ENCODE peak calls at places on chromosome 21, in five cellular contexts. H, F, T, C and E are unnamed samples.

GRCh38 chr21:16159213-16159970 is 429.6 kb downstream of the USP25 start:
- DNase-seq in H (no peak), F (no peak), T (no peak), C (no peak), E (no peak)

GRCh38 chr21:26445440-26445839 is 127.6 kb downstream of the CYYR1 start:
- DNase-seq in H (no peak), F (no peak), T (no peak), C (no peak), E (no peak)

GRCh38 chr21:31418355-31419001 is 74.4 kb upstream of the TIAM1 start:
- DNase-seq in H (no peak), F (no peak), T (no peak), C (peak), E (no peak)

GRCh38 chr21:46559291-46559983 is 45.4 kb downstream of the S100B start:
- DNase-seq in H (no peak), F (peak), T (peak), C (peak), E (peak)

GRCh38 chr21:42997053-42997452 is 22.7 kb downstream of the PKNOX1 start:
- DNase-seq in H (peak), F (no peak), T (no peak), C (no peak), E (no peak)

GRCh38 chr21:25790122-25790951 is 55.6 kb downstream of the GABPA start:
- DNase-seq in H (peak), F (no peak), T (peak), C (peak), E (peak)

GRCh38 chr21:26637346-26637745 is 64.3 kb upstream of the CYYR1 start:
- DNase-seq in H (no peak), F (no peak), T (no peak), C (no peak), E (no peak)

GRCh38 chr21:42580076-42580792 is 66.6 kb downstream of the SLC37A1 start:
- DNase-seq in H (no peak), F (no peak), T (no peak), C (no peak), E (no peak)

GRCh38 chr21:43333301-43334062 is 93.4 kb downstream of the SIK1 start:
- DNase-seq in H (no peak), F (no peak), T (peak), C (peak), E (no peak)

GRCh38 chr21:38236232-38236631 is 20.6 kb upstream of the KCNJ15 start:
- DNase-seq in H (no peak), F (no peak), T (no peak), C (no peak), E (no peak)

GRCh38 chr21:42636931-42637601 is 16.4 kb upstream of the PDE9A start:
- DNase-seq in H (no peak), F (no peak), T (no peak), C (no peak), E (no peak)

GRCh38 chr21:42939581-42940413 is 14.4 kb upstream of the ERVH48-1 start:
- DNase-seq in H (peak), F (no peak), T (no peak), C (peak), E (no peak)

GRCh38 chr21:15775981-15776380 is 46.2 kb downstream of the USP25 start:
- DNase-seq in H (no peak), F (no peak), T (no peak), C (no peak), E (no peak)

GRCh38 chr21:43669828-43670605 is 10.7 kb downstream of the RRP1B start:
- DNase-seq in H (no peak), F (no peak), T (no peak), C (no peak), E (no peak)

GRCh38 chr21:31196724-31197123 is 147.3 kb downstream of the TIAM1 start:
- DNase-seq in H (no peak), F (no peak), T (no peak), C (no peak), E (no peak)

GRCh38 chr21:41897047-41897669 is 18.0 kb upstream of the PRDM15 start:
- DNase-seq in H (no peak), F (no peak), T (no peak), C (peak), E (no peak)

GRCh38 chr21:15687208-15687607 is 42.6 kb upstream of the USP25 start:
- DNase-seq in H (no peak), F (no peak), T (no peak), C (no peak), E (no peak)

GRCh38 chr21:16678479-16678878 is 834.4 kb upstream of the CXADR start:
- DNase-seq in H (no peak), F (no peak), T (no peak), C (no peak), E (no peak)

GRCh38 chr21:20661745-20662470 is 336.3 kb upstream of the NCAM2 start:
- DNase-seq in H (no peak), F (no peak), T (no peak), C (peak), E (no peak)

GRCh38 chr21:15986277-15986676 is 256.5 kb downstream of the USP25 start:
- DNase-seq in H (no peak), F (no peak), T (peak), C (no peak), E (no peak)

GRCh38 chr21:39518055-39518844 is 66.5 kb downstream of the SH3BGR start:
- DNase-seq in H (peak), F (peak), T (peak), C (peak), E (peak)

GRCh38 chr21:30567617-30568016 is 6.5 kb upstream of the KRTAP19-7 start:
- DNase-seq in H (no peak), F (no peak), T (no peak), C (no peak), E (no peak)

GRCh38 chr21:16072176-16072575 is 342.4 kb downstream of the USP25 start:
- DNase-seq in H (no peak), F (no peak), T (no peak), C (no peak), E (no peak)

GRCh38 chr21:27129215-27129614 is 162.3 kb upstream of the ADAMTS5 start:
- DNase-seq in H (no peak), F (no peak), T (no peak), C (no peak), E (no peak)

GRCh38 chr21:43196789-43197188 is 28.0 kb downstream of the CRYAA start:
- DNase-seq in H (peak), F (no peak), T (no peak), C (peak), E (no peak)

GRCh38 chr21:14975136-14975905 is 89.5 kb downstream of the NRIP1 start:
- DNase-seq in H (no peak), F (no peak), T (no peak), C (no peak), E (no peak)

GRCh38 chr21:44450999-44451398 is 4.3 kb upstream of the LRRC3 start:
- DNase-seq in H (no peak), F (no peak), T (no peak), C (no peak), E (no peak)

GRCh38 chr21:42373181-42373907 is 7.0 kb upstream of the TFF1 start:
- DNase-seq in H (no peak), F (no peak), T (no peak), C (peak), E (no peak)

GRCh38 chr21:21712761-21713558 is 714.8 kb downstream of the NCAM2 start:
- DNase-seq in H (no peak), F (no peak), T (no peak), C (no peak), E (no peak)

GRCh38 chr21:41043008-41043407 is 125.0 kb upstream of the BACE2 start:
- DNase-seq in H (no peak), F (no peak), T (no peak), C (no peak), E (no peak)

GRCh38 chr21:43721225-43721605 is 2.3 kb downstream of the PDXK start:
- DNase-seq in H (no peak), F (no peak), T (no peak), C (no peak), E (no peak)

GRCh38 chr21:39863111-39863510 is 4.1 kb upstream of the PCP4 start:
- DNase-seq in H (peak), F (no peak), T (no peak), C (no peak), E (no peak)

GRCh38 chr21:38386967-38387366 is 111.3 kb downstream of the ERG start:
- DNase-seq in H (no peak), F (no peak), T (no peak), C (no peak), E (no peak)

GRCh38 chr21:43877936-43878575 is 13.0 kb downstream of the AGPAT3 start:
- DNase-seq in H (no peak), F (no peak), T (no peak), C (peak), E (no peak)

GRCh38 chr21:22106720-22107410 is 1108.7 kb downstream of the NCAM2 start:
- DNase-seq in H (no peak), F (no peak), T (no peak), C (no peak), E (no peak)

GRCh38 chr21:42233067-42233981 is 14.4 kb downstream of the ABCG1 start:
- DNase-seq in H (peak), F (peak), T (peak), C (peak), E (peak)

GRCh38 chr21:17818158-17819113 is 720 bp downstream of the C21orf91 start:
- DNase-seq in H (peak), F (peak), T (peak), C (no peak), E (peak)

GRCh38 chr21:17819114-17819877 is at the start of gene C21orf91:
- DNase-seq in H (peak), F (peak), T (peak), C (peak), E (peak)

GRCh38 chr21:17813353-17813752 is 5.8 kb downstream of the C21orf91 start:
- DNase-seq in H (no peak), F (no peak), T (no peak), C (no peak), E (no peak)
- H3K4me3 ChIP-seq in H (no peak), F (no peak), T (no peak), C (no peak), E (no peak)

GRCh38 chr21:33899199-33899598 is 16.4 kb downstream of the ATP5PO start:
- DNase-seq in H (no peak), F (no peak), T (no peak), C (no peak), E (no peak)
- H3K4me3 ChIP-seq in H (no peak), F (no peak), T (no peak), C (no peak), E (no peak)

DNA sequence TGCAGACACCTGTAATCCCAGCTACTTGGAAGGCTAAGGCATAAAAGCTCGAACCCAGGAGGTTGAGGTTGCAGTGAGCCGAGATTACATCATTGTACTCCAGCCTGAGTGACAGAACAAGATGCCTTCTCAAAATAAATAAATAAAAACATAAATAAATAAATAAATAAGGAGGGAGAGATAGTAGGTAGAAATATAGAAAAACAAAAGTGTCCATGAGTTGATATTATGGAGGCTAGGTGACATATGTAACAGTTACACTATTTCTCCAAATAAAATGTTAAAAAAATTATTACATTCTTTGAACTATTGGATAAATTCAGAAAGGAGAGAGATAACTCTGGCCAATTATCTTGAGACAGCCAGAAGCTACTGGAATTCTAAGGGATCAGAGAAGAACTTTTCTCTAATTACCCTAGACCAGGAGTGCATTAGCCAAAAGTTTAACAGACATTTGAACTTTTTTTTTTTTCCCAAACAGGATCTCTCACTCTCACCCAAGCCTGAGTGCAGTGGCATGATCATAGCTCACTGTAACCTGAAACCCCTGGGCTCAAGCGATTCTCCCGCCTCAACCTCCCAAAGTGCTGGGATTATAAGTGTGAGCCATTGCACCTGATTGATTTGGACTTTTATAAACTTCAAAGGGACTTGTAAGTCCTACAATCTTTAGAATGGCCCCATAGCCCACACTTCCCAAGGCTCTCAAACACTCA is 17.6 kb downstream of the SYNJ1 start:
- DNase-seq in H (no peak), F (no peak), T (peak), C (no peak), E (no peak)
- H3K4me3 ChIP-seq in H (no peak), F (no peak), T (peak), C (no peak), E (no peak)

DNA sequence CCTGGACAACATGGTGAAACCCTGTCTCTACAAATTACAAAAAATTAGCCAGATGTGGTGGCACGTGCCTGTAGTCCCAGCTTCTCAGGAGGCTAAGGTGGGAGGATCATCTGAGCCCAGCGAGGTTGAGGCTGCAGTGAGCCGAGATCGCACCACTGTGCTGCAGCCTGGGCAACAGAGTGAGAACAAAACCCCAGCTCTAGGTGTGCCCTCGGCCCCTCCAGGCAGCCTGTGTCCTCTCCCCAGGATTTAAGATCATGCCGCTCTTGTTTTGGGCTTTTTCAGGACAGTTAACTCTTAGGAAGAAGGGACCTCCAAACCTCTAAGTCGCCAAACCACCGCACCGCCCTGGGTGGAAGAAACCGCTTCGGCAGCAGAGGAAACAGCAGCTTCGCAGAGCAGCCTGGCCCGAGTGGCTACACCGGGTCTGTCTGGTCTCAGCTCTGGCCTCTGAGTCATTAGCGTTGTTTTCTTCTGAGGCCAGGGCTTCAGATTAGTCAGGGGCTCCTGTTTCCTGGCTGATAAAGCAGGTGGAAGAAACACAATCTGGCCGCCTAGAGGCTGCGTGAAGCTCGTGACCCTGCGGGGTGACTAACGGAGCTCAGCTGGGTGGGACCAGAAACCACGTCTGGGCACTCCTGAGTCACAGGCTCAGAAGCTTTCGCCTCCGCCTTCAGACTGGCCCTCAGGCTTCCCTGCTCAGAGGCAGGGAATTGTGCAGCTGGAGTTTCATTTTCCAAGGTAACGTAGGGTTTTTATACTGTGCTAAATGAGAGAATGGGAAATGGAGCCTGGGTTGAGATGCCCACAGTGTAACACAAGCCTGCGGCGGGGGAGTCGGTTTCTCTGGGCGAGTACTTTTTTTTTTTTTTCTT is 44.7 kb downstream of the CHAF1B start:
- DNase-seq in H (peak), F (peak), T (peak), C (peak), E (peak)
- H3K4me3 ChIP-seq in H (no peak), F (peak), T (no peak), C (no peak), E (peak)

GRCh38 chr21:36788116-36788515 is 89.2 kb downstream of the SIM2 start:
- DNase-seq in H (peak), F (no peak), T (no peak), C (no peak), E (no peak)
- H3K4me3 ChIP-seq in H (peak), F (no peak), T (no peak), C (no peak), E (no peak)

DNA sequence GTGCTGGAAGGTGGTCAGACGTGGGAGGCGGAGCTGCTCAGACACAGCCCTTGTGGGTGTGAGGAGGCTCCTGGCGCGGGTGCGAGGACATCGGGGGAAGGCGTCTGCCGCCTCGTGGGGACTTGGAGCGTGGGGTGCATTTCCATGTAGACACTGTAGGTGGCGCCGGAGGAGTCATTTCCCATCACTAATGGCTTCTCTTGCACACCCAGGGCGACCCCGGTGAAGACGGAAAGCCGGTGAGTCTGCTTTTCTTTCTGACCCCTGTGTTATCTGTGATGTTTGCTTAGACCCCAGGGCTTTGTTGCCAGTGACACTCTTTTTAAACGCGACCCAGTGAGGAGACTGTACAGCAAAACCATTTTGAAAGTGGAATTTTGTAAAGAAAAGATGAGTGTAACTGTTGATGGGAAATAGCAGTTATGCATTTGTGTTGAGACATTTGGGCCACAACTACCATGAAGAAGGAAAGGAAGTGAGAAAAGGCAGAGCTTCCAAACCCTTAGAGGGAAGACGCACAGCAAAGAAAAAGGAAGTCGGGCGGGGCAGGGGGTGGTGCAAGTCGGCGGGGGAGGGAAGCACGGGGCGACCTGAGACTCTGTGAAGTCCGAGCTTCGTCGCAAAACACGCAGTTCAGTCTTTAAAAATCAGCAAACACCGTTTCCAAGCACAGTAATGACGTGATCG is 64.0 kb downstream of the SLC19A1 start:
- DNase-seq in H (peak), F (peak), T (peak), C (peak), E (peak)
- H3K4me3 ChIP-seq in H (no peak), F (peak), T (no peak), C (no peak), E (peak)

GRCh38 chr21:36260030-36260787 is 59.8 kb upstream of the MORC3 start:
- DNase-seq in H (peak), F (peak), T (peak), C (peak), E (peak)

GRCh38 chr21:36261459-36261858 is 58.5 kb upstream of the MORC3 start:
- DNase-seq in H (no peak), F (no peak), T (no peak), C (no peak), E (no peak)

GRCh38 chr21:36257657-36258056 is 62.3 kb upstream of the MORC3 start:
- DNase-seq in H (no peak), F (no peak), T (no peak), C (no peak), E (no peak)

GRCh38 chr21:36263797-36264196 is 56.2 kb upstream of the MORC3 start:
- DNase-seq in H (no peak), F (no peak), T (no peak), C (no peak), E (no peak)

DNA sequence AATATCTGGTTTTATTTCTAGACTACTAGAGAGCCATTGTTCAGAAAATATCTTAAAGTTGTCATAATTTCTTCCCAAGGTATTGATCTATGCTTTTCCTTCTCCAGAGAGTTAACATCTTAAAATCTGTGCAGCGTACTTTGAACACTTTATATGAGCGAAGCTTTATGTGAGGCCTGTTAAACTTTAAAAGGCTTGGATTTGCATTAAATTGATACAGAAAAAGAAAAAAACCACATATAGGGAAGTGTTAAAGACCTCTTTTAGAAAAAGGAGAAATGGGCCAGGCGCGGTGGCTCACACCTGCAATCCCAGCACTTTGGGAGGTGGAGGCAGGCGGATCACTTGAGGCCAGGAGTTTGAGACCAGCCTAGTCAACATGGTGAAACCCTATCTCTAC is 59.2 kb upstream of the MORC3 start:
- DNase-seq in H (no peak), F (no peak), T (no peak), C (no peak), E (no peak)
- H3K4me3 ChIP-seq in H (peak), F (peak), T (no peak), C (no peak), E (peak)